ENCODE peak calls at places on chromosomes 13 and 19, in seven cellular contexts. Y, C, J, K, H, U and Z are unnamed samples.

GRCh38 chr13:95644611-95645052 is at the start of gene DZIP1:
- DNase-seq in Y (peak), K (no peak), C (peak), H (peak), U (no peak), J (peak), Z (peak)

GRCh38 chr13:45833663-45834062 is 17.9 kb downstream of the SIAH3 start:
- DNase-seq in H (peak), J (no peak), Y (peak), C (no peak), U (no peak), K (peak), Z (peak)

GRCh38 chr13:40503966-40504591 is 162.4 kb downstream of the FOXO1 start:
- DNase-seq in Y (no peak), H (peak), J (no peak), K (no peak), C (no peak), U (no peak), Z (no peak)

GRCh38 chr13:102376314-102376713 is 25.5 kb downstream of the FGF14 start:
- DNase-seq in Y (no peak), C (no peak), U (no peak), J (no peak), H (no peak), K (no peak), Z (no peak)

GRCh38 chr19:21891086-21891485 is 55.1 kb upstream of the ZNF43 start:
- DNase-seq in Y (no peak), K (no peak), H (no peak), C (no peak), J (no peak), U (no peak), Z (no peak)

GRCh38 chr19:389246-389934 is 19.6 kb downstream of the C2CD4C start:
- DNase-seq in Y (no peak), H (no peak), J (peak), U (no peak), K (peak), C (no peak), Z (no peak)

GRCh38 chr13:69243366-69243765 is 864.3 kb upstream of the ATXN8OS start:
- DNase-seq in K (no peak), C (no peak), J (no peak), H (no peak), Y (no peak), U (no peak), Z (no peak)

GRCh38 chr13:27171244-27171829 is at the start of gene USP12:
- DNase-seq in Y (no peak), J (peak), U (no peak), K (no peak), H (no peak), C (peak), Z (no peak)

GRCh38 chr13:24763596-24764275 is at the start of gene RNF17:
- DNase-seq in J (no peak), K (no peak), H (no peak), U (no peak), C (no peak), Y (no peak), Z (no peak)

GRCh38 chr19:53333071-53333465 is 481 bp upstream of the ZNF845 start:
- DNase-seq in H (no peak), K (peak), C (peak), J (peak), Y (peak), U (no peak), Z (no peak)

GRCh38 chr19:33064778-33065550 is at the start of gene RHPN2:
- DNase-seq in K (peak), C (peak), J (peak), U (no peak), H (no peak), Y (peak), Z (no peak)

GRCh38 chr13:21229241-21230024 is 53.0 kb downstream of the MRPL57 start:
- DNase-seq in C (no peak), K (no peak), H (no peak), J (no peak), U (no peak), Y (no peak), Z (no peak)

GRCh38 chr19:55353803-55354697 is 469 bp downstream of the COX6B2 start:
- DNase-seq in H (no peak), J (peak), K (peak), U (peak), Y (peak), C (peak), Z (no peak)

GRCh38 chr19:50558449-50558848 is 9.8 kb downstream of the LRRC4B start:
- DNase-seq in J (no peak), Y (no peak), U (no peak), C (no peak), H (no peak), K (no peak), Z (no peak)

GRCh38 chr13:110629735-110630134 is 14.4 kb downstream of the NAXD start:
- DNase-seq in K (no peak), J (no peak), U (no peak), Y (no peak), C (no peak), H (no peak), Z (no peak)

GRCh38 chr19:49771674-49772139 is 4.9 kb downstream of the AP2A1 start:
- DNase-seq in Y (no peak), K (no peak), J (no peak), H (no peak), U (no peak), C (peak), Z (no peak)

GRCh38 chr19:5671600-5671999 is 8.7 kb downstream of the MICOS13 start:
- DNase-seq in H (no peak), Y (no peak), K (no peak), C (no peak), U (no peak), J (no peak), Z (no peak)

GRCh38 chr13:101398191-101398590 is 18.1 kb downstream of the NALCN start:
- DNase-seq in J (no peak), Y (no peak), C (no peak), H (no peak), U (no peak), K (no peak), Z (no peak)

GRCh38 chr13:47109028-47109427 is 212.2 kb upstream of the HTR2A start:
- DNase-seq in J (no peak), U (no peak), Y (no peak), K (no peak), C (no peak), H (no peak), Z (no peak)

GRCh38 chr13:74134777-74135305 is 637 bp upstream of the KLF12 start:
- DNase-seq in C (peak), K (peak), Y (peak), J (peak), H (no peak), U (peak), Z (no peak)

GRCh38 chr13:29753593-29754485 is 96.6 kb downstream of the UBL3 start:
- DNase-seq in Y (no peak), U (no peak), H (no peak), J (no peak), C (no peak), K (no peak), Z (no peak)

GRCh38 chr19:5337886-5338595 is 2.6 kb downstream of the PTPRS start:
- DNase-seq in U (no peak), K (no peak), J (no peak), H (no peak), C (no peak), Y (no peak), Z (no peak)

GRCh38 chr13:87344176-87344575 is 327.0 kb upstream of the SLITRK5 start:
- DNase-seq in U (no peak), H (no peak), C (no peak), J (no peak), Y (no peak), K (no peak), Z (no peak)

GRCh38 chr19:49453757-49454248 is 778 bp downstream of the ALDH16A1 start:
- DNase-seq in J (no peak), Y (no peak), H (no peak), C (no peak), K (no peak), U (no peak), Z (no peak)

GRCh38 chr19:30240904-30241695 is 131.1 kb upstream of the ZNF536 start:
- DNase-seq in H (no peak), K (no peak), J (no peak), C (no peak), U (no peak), Y (no peak), Z (no peak)

GRCh38 chr19:2446390-2446789 is 10.4 kb downstream of the LMNB2 start:
- DNase-seq in K (no peak), J (no peak), Y (no peak), H (no peak), U (no peak), C (no peak), Z (peak)
- H3K4me3 ChIP-seq in K (no peak), J (no peak), Y (no peak), H (no peak), U (peak), C (no peak), Z (no peak)

DNA sequence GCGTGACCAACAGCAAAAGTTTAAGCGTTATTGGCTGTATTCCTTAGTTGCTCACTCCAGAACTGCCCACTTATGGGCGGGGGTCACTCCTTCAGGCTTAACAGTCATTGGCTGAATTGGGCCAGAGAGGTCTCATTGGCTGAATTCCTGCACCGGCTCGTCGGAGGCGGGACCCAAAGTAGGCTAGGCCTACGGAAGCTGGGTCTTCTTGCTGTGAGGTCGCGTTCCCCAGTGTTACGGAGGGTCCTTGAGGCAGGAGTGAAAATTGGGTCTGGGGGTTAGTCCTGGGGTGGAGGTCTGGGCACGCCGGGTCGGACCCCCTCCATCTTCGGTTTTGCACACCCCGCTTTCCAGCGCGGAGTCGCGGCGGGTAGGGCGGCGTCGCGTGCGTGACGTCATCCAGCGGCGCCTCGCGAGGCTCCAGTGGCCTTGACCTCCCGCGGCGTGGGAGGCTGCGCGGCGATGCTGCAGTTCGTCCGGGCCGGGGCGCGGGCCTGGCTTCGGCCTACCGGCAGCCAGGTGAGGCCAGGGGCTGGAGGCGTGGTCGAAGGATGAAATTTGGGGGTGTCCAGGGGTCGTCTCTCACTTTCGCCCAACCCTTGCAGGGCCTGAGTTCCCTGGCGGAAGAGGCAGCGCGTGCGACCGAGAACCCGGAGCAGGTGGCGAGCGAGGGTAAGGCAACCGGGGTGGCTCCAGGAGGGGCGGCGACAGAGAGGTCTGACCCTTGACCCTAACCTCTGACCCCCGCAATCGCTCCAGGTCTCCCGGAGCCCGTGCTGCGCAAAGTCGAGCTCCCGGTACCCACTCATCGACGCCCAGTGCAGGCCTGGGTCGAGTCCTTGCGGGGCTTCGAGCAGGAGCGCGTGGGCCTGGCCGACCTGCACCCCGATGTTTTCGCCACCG is at the start of gene MRPL4:
- DNase-seq in U (peak), H (peak), Y (peak), C (peak), J (peak), K (peak), Z (peak)
- TF ChIP-seq CTCF in U (no peak), H (no peak), Y (no peak), C (peak), J (no peak), K (no peak), Z (no peak)

DNA sequence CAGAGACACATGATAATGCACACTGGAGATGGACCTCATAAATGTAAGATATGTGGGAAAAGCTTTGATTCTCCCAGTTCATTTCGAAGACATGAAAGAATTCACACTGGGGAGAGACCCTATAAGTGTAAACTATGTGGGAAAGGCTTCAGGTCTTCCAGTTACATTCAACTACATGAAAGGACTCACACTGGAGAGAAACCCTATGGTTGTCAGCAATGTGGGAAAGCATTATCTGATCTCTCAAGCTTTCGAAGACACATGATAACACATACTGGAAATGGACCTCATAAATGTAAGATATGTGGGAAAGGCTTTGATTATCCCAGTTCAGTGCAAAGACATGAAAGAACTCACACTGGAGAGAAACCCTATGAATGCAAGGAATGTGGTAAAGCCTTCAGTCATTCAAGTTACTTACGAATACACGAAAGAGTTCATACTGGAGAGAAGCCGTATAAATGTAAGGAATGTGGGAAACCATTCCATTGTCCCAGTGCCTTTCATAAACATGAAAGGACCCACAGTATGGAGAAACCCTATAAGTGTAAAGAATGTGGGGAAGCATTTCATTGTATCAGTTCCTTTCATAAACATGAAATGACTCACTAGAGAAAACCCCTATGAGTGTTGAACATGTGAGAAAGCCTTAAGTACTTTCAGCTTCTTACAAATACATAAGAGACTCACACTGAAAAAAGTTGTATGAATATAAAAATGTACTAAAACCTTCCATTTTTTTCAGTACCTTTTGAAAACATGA is 14.7 kb downstream of the ZNF441 start:
- DNase-seq in J (no peak), K (no peak), H (no peak), Y (no peak), U (no peak), C (no peak), Z (no peak)
- H3K4me3 ChIP-seq in J (no peak), K (no peak), H (no peak), Y (peak), U (peak), C (no peak), Z (no peak)

GRCh38 chr19:40928859-40929258 is 46.8 kb upstream of the CYP2A7 start:
- DNase-seq in K (no peak), C (no peak), J (no peak), Y (no peak), U (no peak), H (no peak), Z (no peak)

GRCh38 chr19:40936755-40937154 is 54.3 kb upstream of the CYP2B6 start:
- DNase-seq in K (no peak), U (no peak), Y (no peak), J (no peak), H (no peak), C (no peak), Z (no peak)

GRCh38 chr19:40932008-40932959 is 50.3 kb upstream of the CYP2A7 start:
- DNase-seq in C (no peak), H (no peak), J (no peak), K (no peak), U (no peak), Y (no peak), Z (no peak)

GRCh38 chr19:40927567-40927966 is 45.5 kb upstream of the CYP2A7 start:
- DNase-seq in Y (no peak), C (no peak), K (no peak), U (no peak), H (no peak), J (no peak), Z (no peak)

DNA sequence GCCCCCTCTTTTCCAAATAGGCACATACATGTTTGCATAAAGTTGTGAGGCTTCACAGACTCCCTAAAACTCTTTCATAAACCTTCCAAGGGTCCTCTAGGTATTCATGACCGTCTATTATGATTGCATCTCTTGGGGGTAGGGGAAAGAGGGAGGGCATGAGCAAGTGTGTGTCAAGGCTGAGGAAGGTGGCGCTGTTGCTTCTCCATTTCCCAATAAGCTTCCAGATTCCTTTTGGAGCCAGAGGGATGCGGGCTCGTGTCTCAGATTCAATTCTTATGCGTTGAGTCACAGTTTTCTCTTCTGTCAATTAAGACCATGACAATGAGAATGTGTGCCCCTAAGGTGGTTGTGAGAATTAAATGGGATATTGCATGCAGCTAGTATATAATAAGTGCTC is 51.0 kb upstream of the CYP2A7 start:
- DNase-seq in C (no peak), U (no peak), H (no peak), J (no peak), Y (no peak), K (no peak), Z (no peak)
- TF ChIP-seq CTCF in C (no peak), U (no peak), H (no peak), J (no peak), Y (no peak), K (no peak), Z (no peak)

GRCh38 chr19:35845215-35846037 is 6.9 kb downstream of the NPHS1 start:
- DNase-seq in C (peak), Y (no peak), H (no peak), U (no peak), K (no peak), J (no peak), Z (no peak)
- H3K4me3 ChIP-seq in C (peak), Y (peak), H (no peak), U (no peak), K (peak), J (no peak), Z (peak)

GRCh38 chr19:13758795-13759194 is 5.5 kb upstream of the MRI1 start:
- DNase-seq in K (no peak), J (no peak), H (no peak), Y (no peak), C (no peak), U (no peak), Z (no peak)

GRCh38 chr19:13763300-13763699 is 1.0 kb upstream of the MRI1 start:
- DNase-seq in Y (no peak), K (no peak), J (no peak), C (no peak), U (no peak), H (no peak), Z (no peak)

GRCh38 chr19:13762635-13763235 is 1.6 kb upstream of the MRI1 start:
- DNase-seq in U (no peak), C (no peak), Y (no peak), J (no peak), H (no peak), K (no peak), Z (no peak)

GRCh38 chr19:13764101-13764807 is at the start of gene MRI1:
- DNase-seq in C (peak), K (peak), H (no peak), J (peak), U (no peak), Y (peak), Z (no peak)

DNA sequence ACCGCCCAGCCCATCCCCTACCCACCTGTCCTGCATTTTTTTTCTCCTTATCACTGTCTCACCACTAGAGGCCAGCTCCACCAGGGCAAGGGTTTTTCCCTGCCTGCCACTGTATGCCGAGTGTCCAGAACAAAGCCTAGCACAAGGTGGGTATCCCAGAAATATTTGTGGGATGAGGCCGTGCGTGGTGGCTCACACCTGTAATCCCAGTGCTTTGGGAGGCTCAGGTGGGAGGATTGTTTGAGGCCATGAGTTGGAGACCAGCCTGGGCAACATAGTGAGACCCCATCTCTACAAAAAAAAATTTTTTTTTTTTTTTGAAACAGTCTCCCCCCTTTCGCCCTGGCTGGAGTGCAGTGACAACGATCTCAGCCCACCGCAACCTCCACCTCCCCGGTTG is 2.9 kb upstream of the MRI1 start:
- DNase-seq in U (no peak), Y (no peak), H (no peak), K (no peak), C (no peak), J (no peak), Z (no peak)
- TF ChIP-seq CTCF in U (no peak), Y (no peak), H (no peak), K (no peak), C (no peak), J (no peak), Z (no peak)

DNA sequence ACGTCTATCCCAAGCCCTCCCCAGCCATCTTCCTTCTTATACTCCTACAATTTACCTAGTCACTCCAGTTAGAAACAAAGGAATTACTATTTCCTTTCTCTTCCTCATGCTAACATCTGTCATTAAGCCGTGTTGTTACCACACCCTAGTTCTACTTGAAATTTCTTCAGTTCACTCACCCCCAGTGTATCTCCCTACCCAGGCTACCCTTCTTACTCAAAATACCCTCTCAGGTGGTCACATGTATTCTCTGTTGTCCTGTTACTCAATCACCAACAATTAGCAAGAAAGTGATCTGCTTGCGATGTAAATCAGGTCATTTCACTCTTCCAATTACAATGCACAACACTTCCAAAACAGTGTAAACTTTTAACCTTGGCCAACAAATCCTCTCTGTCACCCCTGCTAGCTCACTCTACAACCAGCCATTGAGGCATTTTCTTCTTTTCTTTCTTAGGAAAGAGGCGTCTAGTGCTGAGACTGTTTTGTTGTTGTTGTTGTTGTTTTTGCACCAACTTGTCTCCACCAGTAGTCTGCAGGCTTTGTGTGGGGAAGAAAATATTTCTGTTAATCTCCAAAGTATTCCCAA is 50.7 kb downstream of the PCDH17 start:
- DNase-seq in J (no peak), Y (no peak), C (no peak), K (no peak), H (no peak), U (no peak), Z (no peak)
- H3K4me3 ChIP-seq in J (no peak), Y (no peak), C (no peak), K (no peak), H (no peak), U (no peak), Z (no peak)

GRCh38 chr13:42973581-42973980 is 18.5 kb downstream of the EPSTI1 start:
- DNase-seq in U (no peak), C (no peak), J (no peak), H (no peak), K (no peak), Y (no peak), Z (no peak)
- TF ChIP-seq CTCF in U (no peak), C (no peak), J (no peak), H (no peak), K (no peak), Y (no peak), Z (no peak)

GRCh38 chr13:48562296-48563066 is 29.6 kb upstream of the RCBTB2 start:
- DNase-seq in J (no peak), K (peak), C (peak), H (no peak), Y (no peak), U (peak), Z (no peak)
- H3K4me3 ChIP-seq in J (no peak), K (no peak), C (no peak), H (no peak), Y (no peak), U (no peak), Z (no peak)